ENCODE peak calls at places on chromosomes 2 and 18, in eight cellular contexts. U is hypothalamus; L is activated naive CD4-positive, alpha-beta T cell treated with Interleukin-2 at 50 U/mL for 16 hours; X is NCI-H1436; G is 8988T; D is ELR; K is sigmoid colon; A is occipital lobe. N is an unnamed sample.

GRCh38 chr2:71502941-71503738 is 49.8 kb downstream of the DYSF start:
- DNase-seq in U (no peak), L (no peak), X (no peak), G (no peak), D (no peak), K (peak; percentile 59), A (no peak), N (no peak)

GRCh38 chr2:179051250-179051649 is 1.3 kb upstream of the CCDC141 start:
- DNase-seq in U (no peak), L (no peak), X (no peak), G (no peak), D (no peak), K (no peak), A (no peak), N (no peak)

GRCh38 chr2:234967874-234968208 is 16.0 kb downstream of the SH3BP4 start:
- DNase-seq in U (no peak), L (no peak), X (no peak), G (no peak), D (no peak), K (no peak), A (no peak), N (no peak)

GRCh38 chr2:65076345-65076710 is 20.1 kb downstream of the CEP68 start:
- DNase-seq in U (no peak), L (no peak), X (no peak), G (no peak), D (peak; percentile 81), K (no peak), A (no peak), N (peak; percentile 50)

GRCh38 chr2:219457784-219458369 is 23.2 kb downstream of the SPEG start:
- DNase-seq in U (no peak), L (peak; percentile 8), X (no peak), G (no peak), D (peak; percentile 57), K (no peak), A (no peak), N (peak; percentile 72)

GRCh38 chr18:24915547-24915946 is 436.4 kb downstream of the ZNF521 start:
- DNase-seq in U (no peak), L (no peak), X (no peak), G (no peak), D (peak; percentile 43), K (no peak), A (no peak), N (peak; percentile 34)

GRCh38 chr2:191679818-191680600 is 2.1 kb downstream of the NABP1 start:
- DNase-seq in U (no peak), L (no peak), X (no peak), G (no peak), D (peak; percentile 95), K (no peak), A (no peak), N (peak; percentile 90)

GRCh38 chr18:58088723-58089074 is 44.7 kb downstream of the NEDD4L start:
- DNase-seq in U (no peak), L (no peak), X (no peak), G (no peak), D (no peak), K (no peak), A (no peak), N (no peak)

GRCh38 chr18:12433829-12434540 is 26.3 kb downstream of the PRELID3A start:
- DNase-seq in U (no peak), L (no peak), X (no peak), G (no peak), D (no peak), K (no peak), A (no peak), N (no peak)

GRCh38 chr18:41096504-41096903 is 858.5 kb upstream of the PIK3C3 start:
- DNase-seq in U (no peak), L (no peak), X (peak; percentile 63), G (no peak), D (peak; percentile 50), K (no peak), A (no peak), N (peak; percentile 65)

GRCh38 chr18:77899972-77900754 is 650.5 kb downstream of the GALR1 start:
- DNase-seq in U (no peak), L (peak; percentile 50), X (peak; percentile 40), G (no peak), D (no peak), K (no peak), A (no peak), N (peak; percentile 40)

N was measured in epithelial cell of esophagus.